ENCODE peak calls at places on chromosomes 6 and 20, in nine cellular contexts. One of them, this sample, is unnamed.

GRCh38 chr6:41767112-41767946 is 12.4 kb downstream of the FRS3 start:
- DNase-seq in A172: peak
- DNase-seq in SK-N-DZ: peak
- DNase-seq in hypothalamus: no peak
- DNase-seq in stimulated activated CD8-positive, alpha-beta memory T cell treated with anti-CD3 and anti-CD28 coated beads, Interleukin-4, amount 100 ng/mL, for 1 hour: no peak
- DNase-seq in hepatic stellate cell: peak
- DNase-seq in COR-L47: no peak
- DNase-seq in neuronal stem cell: no peak
- DNase-seq in NCI-H345: no peak
- DNase-seq in this sample: no peak

GRCh38 chr6:108560463-108561308 is at the start of gene FOXO3:
- DNase-seq in SK-N-DZ: peak
- DNase-seq in A172: peak
- DNase-seq in hypothalamus: peak
- DNase-seq in COR-L47: peak
- DNase-seq in stimulated activated CD8-positive, alpha-beta memory T cell treated with anti-CD3 and anti-CD28 coated beads, Interleukin-4, amount 100 ng/mL, for 1 hour: peak
- DNase-seq in NCI-H345: peak
- DNase-seq in neuronal stem cell: peak
- DNase-seq in hepatic stellate cell: peak
- DNase-seq in this sample: peak

GRCh38 chr6:159972506-159973268 is 3.8 kb downstream of the IGF2R start:
- DNase-seq in hypothalamus: no peak
- DNase-seq in COR-L47: no peak
- DNase-seq in stimulated activated CD8-positive, alpha-beta memory T cell treated with anti-CD3 and anti-CD28 coated beads, Interleukin-4, amount 100 ng/mL, for 1 hour: no peak
- DNase-seq in hepatic stellate cell: no peak
- DNase-seq in NCI-H345: no peak
- DNase-seq in neuronal stem cell: no peak
- DNase-seq in SK-N-DZ: no peak
- DNase-seq in A172: no peak
- DNase-seq in this sample: no peak

GRCh38 chr20:41072099-41072798 is 43.6 kb downstream of the TOP1 start:
- DNase-seq in SK-N-DZ: no peak
- DNase-seq in A172: peak
- DNase-seq in hepatic stellate cell: peak
- DNase-seq in COR-L47: no peak
- DNase-seq in neuronal stem cell: no peak
- DNase-seq in stimulated activated CD8-positive, alpha-beta memory T cell treated with anti-CD3 and anti-CD28 coated beads, Interleukin-4, amount 100 ng/mL, for 1 hour: no peak
- DNase-seq in NCI-H345: no peak
- DNase-seq in hypothalamus: no peak
- DNase-seq in this sample: no peak

GRCh38 chr6:40523505-40524172 is 63.5 kb downstream of the LRFN2 start:
- DNase-seq in COR-L47: no peak
- DNase-seq in SK-N-DZ: no peak
- DNase-seq in hepatic stellate cell: no peak
- DNase-seq in A172: no peak
- DNase-seq in stimulated activated CD8-positive, alpha-beta memory T cell treated with anti-CD3 and anti-CD28 coated beads, Interleukin-4, amount 100 ng/mL, for 1 hour: no peak
- DNase-seq in NCI-H345: no peak
- DNase-seq in neuronal stem cell: no peak
- DNase-seq in hypothalamus: no peak
- DNase-seq in this sample: no peak

GRCh38 chr6:2245103-2245953 is at the start of gene GMDS:
- DNase-seq in hepatic stellate cell: peak
- DNase-seq in COR-L47: peak
- DNase-seq in SK-N-DZ: peak
- DNase-seq in hypothalamus: no peak
- DNase-seq in A172: peak
- DNase-seq in NCI-H345: peak
- DNase-seq in stimulated activated CD8-positive, alpha-beta memory T cell treated with anti-CD3 and anti-CD28 coated beads, Interleukin-4, amount 100 ng/mL, for 1 hour: peak
- DNase-seq in neuronal stem cell: peak
- DNase-seq in this sample: peak

GRCh38 chr6:71468841-71469750 is 180.5 kb downstream of the OGFRL1 start:
- DNase-seq in COR-L47: no peak
- DNase-seq in NCI-H345: no peak
- DNase-seq in stimulated activated CD8-positive, alpha-beta memory T cell treated with anti-CD3 and anti-CD28 coated beads, Interleukin-4, amount 100 ng/mL, for 1 hour: no peak
- DNase-seq in hepatic stellate cell: peak
- DNase-seq in hypothalamus: no peak
- DNase-seq in A172: peak
- DNase-seq in SK-N-DZ: no peak
- DNase-seq in neuronal stem cell: no peak
- DNase-seq in this sample: no peak

GRCh38 chr6:122623279-122623678 is 13.1 kb downstream of the PKIB start:
- DNase-seq in NCI-H345: no peak
- DNase-seq in neuronal stem cell: no peak
- DNase-seq in hepatic stellate cell: no peak
- DNase-seq in hypothalamus: no peak
- DNase-seq in A172: no peak
- DNase-seq in COR-L47: no peak
- DNase-seq in SK-N-DZ: no peak
- DNase-seq in stimulated activated CD8-positive, alpha-beta memory T cell treated with anti-CD3 and anti-CD28 coated beads, Interleukin-4, amount 100 ng/mL, for 1 hour: no peak
- DNase-seq in this sample: no peak

GRCh38 chr6:140708386-140708785 is 1333.9 kb upstream of the CITED2 start:
- DNase-seq in COR-L47: no peak
- DNase-seq in SK-N-DZ: no peak
- DNase-seq in hepatic stellate cell: no peak
- DNase-seq in stimulated activated CD8-positive, alpha-beta memory T cell treated with anti-CD3 and anti-CD28 coated beads, Interleukin-4, amount 100 ng/mL, for 1 hour: no peak
- DNase-seq in A172: no peak
- DNase-seq in NCI-H345: no peak
- DNase-seq in hypothalamus: no peak
- DNase-seq in neuronal stem cell: no peak
- DNase-seq in this sample: no peak